ENCODE peak calls at places on chromosomes 2 and 18, in seven cellular contexts. U is fibroblast of mammary gland, K is hepatocyte, B is HL-60, I is HFFc6, N is heart right ventricle, T is ovary. J is an unnamed sample.
A peak's percentile ranks its signal among the peaks of the same experiment; 100 is the strongest.

GRCh38 chr2:34193164-34193563 is 594.1 kb upstream of the FAM98A start:
- DNase-seq in U (no peak), K (no peak), B (no peak), I (no peak), N (no peak), T (no peak), J (no peak)

GRCh38 chr2:156586621-156587020 is 150.4 kb downstream of the GPD2 start:
- DNase-seq in U (no peak), K (no peak), B (no peak), I (no peak), N (no peak), T (no peak), J (no peak)

GRCh38 chr2:4354678-4355077 is 651.3 kb downstream of the DCDC2C start:
- DNase-seq in U (no peak), K (peak; percentile 51), B (peak; percentile 1), I (no peak), N (no peak), T (no peak), J (no peak)

GRCh38 chr18:13558132-13558531 is 168.2 kb downstream of the FAM210A start:
- DNase-seq in U (peak; percentile 46), K (peak; percentile 55), B (no peak), I (no peak), N (peak; percentile 41), T (no peak), J (peak; percentile 69)

GRCh38 chr2:49619804-49620203 is 465.5 kb upstream of the FSHR start:
- DNase-seq in U (no peak), K (peak; percentile 8), B (no peak), I (no peak), N (no peak), T (no peak), J (no peak)

GRCh38 chr2:201858781-201859180 is 52.4 kb downstream of the CDK15 start:
- DNase-seq in U (peak; percentile 67), K (peak; percentile 35), B (no peak), I (no peak), N (no peak), T (peak; percentile 68), J (peak; percentile 24)

GRCh38 chr2:10414000-10414451 is 34.1 kb downstream of the ODC1 start:
- DNase-seq in U (no peak), K (no peak), B (no peak), I (peak; percentile 37), N (no peak), T (no peak), J (peak; percentile 47)

GRCh38 chr2:32553829-32554432 is 73.9 kb upstream of the TTC27 start:
- DNase-seq in U (peak; percentile 60), K (peak; percentile 48), B (peak; percentile 22), I (peak; percentile 13), N (no peak), T (no peak), J (peak; percentile 61)

GRCh38 chr2:74532222-74532621 is 2.5 kb downstream of the HTRA2 start:
- DNase-seq in U (peak; percentile 76), K (no peak), B (no peak), I (peak; percentile 55), N (no peak), T (no peak), J (peak; percentile 62)

GRCh38 chr2:217223222-217223930 is 363.5 kb upstream of the TNP1 start:
- DNase-seq in U (peak; percentile 94), K (no peak), B (peak; percentile 75), I (peak; percentile 85), N (no peak), T (no peak), J (peak; percentile 53)

GRCh38 chr2:67048314-67048713 is 348.8 kb upstream of the ETAA1 start:
- DNase-seq in U (no peak), K (no peak), B (no peak), I (no peak), N (no peak), T (no peak), J (no peak)
- TF ChIP-seq CTCF in U (peak; percentile 21), K (no peak), B (no peak), I (peak; percentile 26), N (no peak), T (no peak), J (no peak)

GRCh38 chr2:75558786-75559428 is 1.8 kb downstream of the EVA1A start:
- DNase-seq in U (peak; percentile 70), K (no peak), B (no peak), I (no peak), N (no peak), T (no peak), J (no peak)

GRCh38 chr2:75561566-75562512 is 1.1 kb upstream of the EVA1A start:
- DNase-seq in U (peak; percentile 43), K (peak; percentile 20), B (no peak), I (peak; percentile 25), N (no peak), T (no peak), J (peak; percentile 44)

GRCh38 chr2:75559633-75560021 is 1.1 kb downstream of the EVA1A start:
- DNase-seq in U (no peak), K (no peak), B (no peak), I (no peak), N (no peak), T (no peak), J (no peak)

GRCh38 chr2:75560768-75561565 is at the start of gene EVA1A:
- DNase-seq in U (peak; percentile 74), K (peak; percentile 72), B (no peak), I (peak; percentile 70), N (peak; percentile 31), T (peak; percentile 20), J (peak; percentile 39)

DNA sequence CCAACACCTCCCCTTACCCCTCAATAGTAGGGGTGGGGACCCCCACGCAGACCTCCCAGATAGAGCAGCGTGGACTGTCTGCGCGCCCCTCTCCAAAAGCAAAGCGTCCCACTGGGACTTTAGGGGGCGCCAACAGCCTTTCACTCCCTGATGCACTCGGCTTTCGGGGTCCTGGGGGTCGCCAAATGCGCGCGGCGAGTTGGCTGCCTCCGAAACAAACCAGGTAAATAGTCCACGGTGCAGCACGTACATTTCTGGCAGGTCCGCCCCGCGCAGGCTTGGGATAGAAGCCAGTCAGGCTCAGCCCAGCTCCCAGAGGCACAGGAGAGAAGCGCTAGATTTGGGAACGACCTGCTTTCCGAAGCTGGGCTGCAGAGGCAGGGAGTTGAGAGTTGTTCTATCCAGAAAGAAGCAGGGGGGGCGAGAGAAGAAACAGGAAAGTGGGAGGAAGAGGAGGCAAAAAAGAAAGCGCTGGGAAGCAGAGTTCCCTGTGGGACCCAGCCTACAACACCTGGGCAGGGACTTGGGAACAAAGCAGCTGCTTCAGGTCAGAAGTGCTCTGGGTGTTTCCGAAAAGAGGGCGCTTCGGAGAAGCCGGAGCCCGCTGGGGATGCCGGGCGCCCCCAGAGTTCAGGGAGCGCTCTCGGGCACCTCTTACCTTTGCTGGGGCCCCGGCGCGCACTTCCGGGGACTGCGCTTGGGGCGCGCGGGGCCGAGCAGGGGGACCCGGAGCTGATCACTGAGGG is 544 bp downstream of the EVA1A start:
- DNase-seq in U (peak; percentile 41), K (peak; percentile 45), B (no peak), I (no peak), N (no peak), T (peak; percentile 15), J (peak; percentile 39)
- TF ChIP-seq CTCF in U (peak; percentile 36), K (peak; percentile 53), B (no peak), I (peak; percentile 77), N (no peak), T (no peak), J (no peak)

GRCh38 chr2:218756599-218757377 is 25.2 kb upstream of the CYP27A1 start:
- DNase-seq in U (no peak), K (no peak), B (no peak), I (no peak), N (no peak), T (no peak), J (no peak)
- TF ChIP-seq CTCF in U (no peak), K (no peak), B (no peak), I (no peak), N (no peak), T (no peak), J (no peak)

DNA sequence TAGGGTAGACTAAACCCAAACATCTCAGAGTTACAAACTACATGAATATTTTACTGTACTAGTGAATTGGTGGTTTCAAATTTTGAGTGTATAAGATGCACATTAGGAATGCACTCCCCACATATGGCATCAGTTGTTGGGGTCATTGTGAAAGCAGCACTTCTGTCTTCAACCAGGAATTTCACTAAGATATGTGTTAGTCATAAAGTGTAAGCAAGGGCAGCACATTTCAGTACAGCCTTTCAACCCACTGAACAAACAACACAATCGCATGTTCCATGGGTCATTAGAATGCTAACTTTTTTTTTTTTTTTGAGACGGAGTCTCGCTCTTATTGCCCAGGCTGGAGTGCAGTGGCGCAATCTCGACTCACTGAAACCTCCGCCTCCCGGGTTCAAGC is 164.1 kb upstream of the MAP2 start:
- DNase-seq in U (no peak), K (no peak), B (no peak), I (no peak), N (no peak), T (no peak), J (no peak)
- TF ChIP-seq CTCF in U (no peak), K (no peak), B (no peak), I (no peak), N (no peak), T (no peak), J (no peak)

DNA sequence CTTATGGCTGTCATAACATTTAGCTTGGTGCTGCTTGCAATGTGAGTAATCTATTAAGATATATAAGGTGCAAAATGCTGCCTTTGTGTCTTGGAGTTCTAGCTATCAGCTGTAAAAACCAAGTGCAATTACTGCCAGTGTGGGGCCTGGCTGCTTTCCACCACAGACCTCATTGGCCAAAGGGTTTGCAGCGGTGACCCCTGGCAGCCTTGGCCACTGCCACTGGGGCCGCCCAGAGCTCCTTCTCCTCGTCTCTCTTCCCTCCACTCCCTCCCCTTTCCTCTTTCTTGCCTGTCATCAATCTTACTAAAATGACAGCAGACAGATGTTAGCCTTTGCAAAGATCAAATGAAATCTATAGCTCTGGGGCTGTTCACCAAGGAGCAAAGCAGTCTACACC is 986.3 kb downstream of the BCL11A start:
- DNase-seq in U (no peak), K (no peak), B (no peak), I (no peak), N (no peak), T (no peak), J (no peak)
- TF ChIP-seq CTCF in U (no peak), K (no peak), B (no peak), I (no peak), N (no peak), T (no peak), J (no peak)

GRCh38 chr2:235638541-235639192 is 144.8 kb downstream of the AGAP1 start:
- DNase-seq in U (no peak), K (no peak), B (no peak), I (peak; percentile 3), N (no peak), T (no peak), J (no peak)
- TF ChIP-seq CTCF in U (peak; percentile 10), K (peak; percentile 9), B (no peak), I (peak; percentile 66), N (no peak), T (no peak), J (no peak)

GRCh38 chr2:64402876-64403275 is 51.1 kb upstream of the LGALSL start:
- DNase-seq in U (peak; percentile 64), K (no peak), B (no peak), I (no peak), N (no peak), T (no peak), J (no peak)
- TF ChIP-seq CTCF in U (no peak), K (no peak), B (no peak), I (no peak), N (no peak), T (no peak), J (no peak)

GRCh38 chr2:133292267-133292666 is 276.0 kb downstream of the NCKAP5 start:
- DNase-seq in U (no peak), K (no peak), B (no peak), I (no peak), N (no peak), T (no peak), J (no peak)
- TF ChIP-seq CTCF in U (no peak), K (no peak), B (no peak), I (no peak), N (no peak), T (no peak), J (no peak)

J was measured in GM13977.